ENCODE peak calls at places on chromosome 9, in four cellular contexts. X, U, M and C are unnamed samples. For H3K4me1 and H3K27me3, the result is how much of the 10 kb centered on the place peaks cover.

GRCh38 chr9:117779760-117780159 is 75.6 kb downstream of the TLR4 start:
- DNase-seq in X (no peak), M (no peak), U (peak), C (no peak)

GRCh38 chr9:78031271-78031825 is at the start of gene GNAQ:
- DNase-seq in X (peak), M (peak), U (no peak), C (peak)

GRCh38 chr9:101472891-101473290 is 37.3 kb upstream of the ALDOB start:
- DNase-seq in X (no peak), M (no peak), U (no peak), C (no peak)

GRCh38 chr9:127935765-127936221 is 1.9 kb downstream of the DPM2 start:
- DNase-seq in U (no peak), X (no peak), M (no peak), C (no peak)

GRCh38 chr9:115946530-115946929 is 207.1 kb upstream of the PAPPA start:
- DNase-seq in X (no peak), U (no peak), M (no peak), C (no peak)

GRCh38 chr9:89576404-89576824 is 28.4 kb upstream of the GADD45G start:
- DNase-seq in U (no peak), X (peak), M (no peak), C (no peak)

GRCh38 chr9:16442622-16443021 is 427.8 kb downstream of the BNC2 start:
- DNase-seq in M (no peak), U (no peak), X (peak), C (no peak)

GRCh38 chr9:33179298-33179697 is 12.2 kb upstream of the B4GALT1 start:
- DNase-seq in M (no peak), X (no peak), U (no peak), C (no peak)

GRCh38 chr9:15160673-15161072 is 146.3 kb downstream of the TTC39B start:
- DNase-seq in X (no peak), U (no peak), M (no peak), C (no peak)

GRCh38 chr9:95003694-95004451 is 277.4 kb downstream of the AOPEP start:
- DNase-seq in M (peak), X (peak), U (no peak), C (peak)

GRCh38 chr9:34701023-34701768 is 8.7 kb downstream of the CCL21 start:
- DNase-seq in X (peak), U (peak), M (peak), C (peak)

GRCh38 chr9:23543420-23543819 is 282.6 kb downstream of the ELAVL2 start:
- DNase-seq in X (no peak), U (no peak), M (no peak), C (no peak)

GRCh38 chr9:36034911-36035490 is 1.7 kb upstream of the RECK start:
- DNase-seq in M (no peak), U (no peak), X (no peak), C (no peak)

GRCh38 chr9:113614843-113615648 is 151.5 kb downstream of the RGS3 start:
- DNase-seq in M (peak), X (peak), U (no peak), C (no peak)

GRCh38 chr9:131677051-131677444 is 62.8 kb downstream of the RAPGEF1 start:
- DNase-seq in X (peak), U (no peak), M (no peak), C (no peak)

GRCh38 chr9:81833563-81834345 is 94.5 kb upstream of the SPATA31D4 start:
- DNase-seq in M (no peak), U (no peak), X (no peak), C (no peak)

GRCh38 chr9:34379334-34380033 is 2.8 kb upstream of the MYORG start:
- DNase-seq in M (peak), X (peak), U (peak), C (peak)

GRCh38 chr9:84975926-84976325 is 306.4 kb downstream of the NTRK2 start:
- DNase-seq in X (no peak), M (no peak), U (no peak), C (no peak)

GRCh38 chr9:20477940-20478620 is 144.2 kb downstream of the MLLT3 start:
- DNase-seq in M (no peak), X (no peak), U (no peak), C (no peak)

GRCh38 chr9:7145361-7146069 is 387.7 kb downstream of the KDM4C start:
- DNase-seq in X (no peak), U (no peak), M (no peak), C (no peak)

GRCh38 chr9:92965759-92966517 is 18.6 kb downstream of the FGD3 start:
- DNase-seq in U (no peak), M (no peak), X (no peak), C (no peak)

GRCh38 chr9:3200331-3200774 is 325.4 kb downstream of the RFX3 start:
- DNase-seq in X (no peak), U (no peak), M (no peak), C (no peak)

GRCh38 chr9:133417541-133418461 is at the start of gene REXO4:
- DNase-seq in X (peak), U (peak), M (peak), C (peak)

GRCh38 chr9:127921592-127922120 is 4.8 kb upstream of the ST6GALNAC4 start:
- DNase-seq in X (peak), M (peak), U (no peak), C (peak)

GRCh38 chr9:120478208-120478607 is 101.8 kb downstream of the CDK5RAP2 start:
- DNase-seq in X (peak), M (no peak), U (no peak), C (no peak)
- H3K4me3 ChIP-seq in X (no peak), M (no peak), U (no peak), C (no peak)

DNA sequence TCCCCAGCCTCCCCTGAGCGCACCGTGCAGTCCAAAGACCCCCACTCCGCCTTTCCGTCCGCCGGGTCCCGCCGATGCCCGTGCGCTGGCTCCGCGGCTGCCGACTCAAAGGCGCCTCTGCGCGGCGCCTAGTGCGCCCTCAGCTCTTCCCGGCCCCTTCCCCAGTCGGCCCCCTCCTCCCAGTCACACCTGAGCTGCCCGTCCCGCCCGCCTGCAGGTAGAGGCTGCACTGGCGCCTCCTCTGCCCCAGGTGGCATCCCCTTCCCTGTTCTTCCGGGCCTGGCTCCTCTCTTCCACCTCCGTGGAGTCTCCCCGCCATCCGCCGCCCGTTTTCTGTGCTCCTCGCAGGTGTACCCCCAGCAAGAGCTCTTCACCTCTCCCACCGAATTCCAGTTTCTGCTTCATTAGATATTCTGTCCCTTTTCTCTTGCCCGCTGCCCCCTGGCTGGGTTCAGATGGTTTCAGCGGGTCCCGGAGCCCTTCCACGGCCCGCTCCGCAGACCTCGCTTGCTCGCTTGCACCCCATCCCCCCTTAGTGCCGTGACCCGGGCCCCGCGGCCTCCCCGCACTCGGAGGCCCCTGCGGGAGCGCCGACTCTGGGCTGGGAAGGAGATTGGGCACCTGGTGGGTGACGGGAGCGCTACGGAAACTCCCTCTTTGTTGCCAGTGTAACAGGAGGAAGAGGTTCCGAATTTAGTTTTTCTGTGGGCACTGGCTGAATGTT is 707 bp downstream of the SLC44A1 start:
- DNase-seq in M (peak), X (peak), U (no peak), C (peak)
- H3K4me1 ChIP-seq in M (under half), X (half or more), U (under half), C (under half)

GRCh38 chr9:111076519-111076918 is 38.2 kb upstream of the LPAR1 start:
- DNase-seq in U (no peak), X (no peak), M (no peak), C (no peak)
- H3K27me3 ChIP-seq in U (under half), X (under half), M (under half), C (under half)

GRCh38 chr9:130433947-130434262 is 10.9 kb upstream of the ASS1 start:
- DNase-seq in X (no peak), U (no peak), M (no peak), C (no peak)

GRCh38 chr9:130432362-130432761 is 12.4 kb upstream of the ASS1 start:
- DNase-seq in M (no peak), X (no peak), U (no peak), C (no peak)

GRCh38 chr9:130431536-130432303 is 13.0 kb upstream of the ASS1 start:
- DNase-seq in X (no peak), U (no peak), M (no peak), C (no peak)

GRCh38 chr9:130432796-130433167 is 12.0 kb upstream of the ASS1 start:
- DNase-seq in X (no peak), U (no peak), M (no peak), C (no peak)

GRCh38 chr9:130433168-130433946 is 11.4 kb upstream of the ASS1 start:
- DNase-seq in U (no peak), M (peak), X (peak), C (no peak)
- H3K4me3 ChIP-seq in U (peak), M (no peak), X (peak), C (no peak)

GRCh38 chr9:38015267-38015666 is 53.8 kb downstream of the SHB start:
- DNase-seq in U (no peak), X (no peak), M (no peak), C (no peak)
- H3K4me1 ChIP-seq in U (under half), X (under half), M (under half), C (under half)

DNA sequence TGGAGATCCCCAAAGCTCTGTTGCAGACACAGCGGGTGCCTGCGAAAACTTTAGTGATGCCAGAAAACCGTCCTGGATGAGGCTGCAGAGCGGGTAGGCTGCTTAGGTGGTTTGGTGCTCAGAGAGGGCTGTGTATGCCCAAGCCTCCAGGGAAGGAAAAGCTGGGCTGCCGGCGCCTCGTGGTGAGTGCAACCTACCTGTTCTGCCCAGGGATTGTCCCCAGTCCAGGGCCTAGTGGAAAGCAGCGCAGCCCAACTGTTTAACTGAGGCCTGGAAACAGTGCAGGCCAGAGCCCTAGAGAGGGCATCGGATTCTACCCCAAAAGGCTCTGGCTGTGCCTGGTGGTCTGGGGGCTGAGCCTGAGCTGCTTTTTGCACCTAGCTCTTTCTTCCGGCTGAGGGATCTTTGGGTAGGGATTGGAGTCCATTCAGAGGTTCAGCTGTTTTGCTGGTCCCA is 2.8 kb downstream of the LMX1B start:
- DNase-seq in M (no peak), X (no peak), U (no peak), C (no peak)
- H3K27me3 ChIP-seq in M (under half), X (half or more), U (half or more), C (under half)

GRCh38 chr9:137243626-137244485 is 2.8 kb downstream of the TUBB4B start:
- DNase-seq in U (no peak), X (no peak), M (peak), C (no peak)
- H3K4me3 ChIP-seq in U (no peak), X (no peak), M (no peak), C (no peak)

GRCh38 chr9:14062449-14063187 is 251.3 kb downstream of the NFIB start:
- DNase-seq in X (peak), M (no peak), U (no peak), C (no peak)

GRCh38 chr9:14066815-14067214 is 247.1 kb downstream of the NFIB start:
- DNase-seq in U (no peak), X (no peak), M (no peak), C (no peak)

GRCh38 chr9:14066032-14066431 is 247.9 kb downstream of the NFIB start:
- DNase-seq in U (no peak), M (no peak), X (no peak), C (no peak)

GRCh38 chr9:14061921-14062320 is 252.0 kb downstream of the NFIB start:
- DNase-seq in U (no peak), X (no peak), M (no peak), C (no peak)

DNA sequence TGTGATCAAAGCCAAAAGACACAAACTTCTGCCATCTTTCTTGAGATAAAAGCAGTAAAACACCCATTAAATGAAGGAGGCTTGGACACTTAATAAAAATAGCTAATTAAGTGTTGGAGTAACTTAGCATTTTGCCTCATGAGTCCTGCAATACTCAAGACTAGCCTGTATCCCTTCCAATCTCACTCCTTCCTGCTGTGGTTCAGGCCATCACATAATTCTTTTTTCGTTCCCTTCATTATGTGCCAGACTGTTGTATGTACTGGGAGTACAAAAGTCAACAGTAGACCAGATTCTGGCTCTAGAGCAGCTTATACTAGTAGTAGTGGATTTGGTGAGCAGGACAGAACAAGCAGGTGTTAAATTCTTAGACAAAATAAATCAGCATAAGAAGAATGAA is 250.1 kb downstream of the NFIB start:
- DNase-seq in M (no peak), X (no peak), U (no peak), C (no peak)
- H3K4me1 ChIP-seq in M (under half), X (under half), U (under half), C (under half)

DNA sequence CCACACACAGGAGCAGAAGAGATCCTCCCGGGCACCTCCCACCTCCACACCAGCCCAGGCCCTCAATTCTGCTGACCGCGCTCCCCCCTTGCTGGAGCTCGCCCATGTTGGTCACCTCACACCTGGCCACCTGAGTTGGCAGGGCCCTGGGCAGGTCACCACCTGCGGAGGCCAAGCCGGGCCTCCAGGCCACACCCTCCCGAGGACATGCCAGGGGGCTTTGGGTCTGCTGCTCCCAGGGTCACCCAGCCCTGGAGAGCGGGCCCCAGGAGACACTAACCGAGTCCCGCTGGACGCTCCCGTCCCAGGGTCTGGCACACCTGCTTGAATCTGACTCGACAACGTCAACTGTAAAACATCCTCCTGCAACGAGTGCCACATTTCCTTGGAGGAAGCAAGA is 2.1 kb downstream of the SOHLH1 start:
- DNase-seq in M (no peak), U (no peak), X (no peak), C (no peak)
- H3K27me3 ChIP-seq in M (under half), U (under half), X (under half), C (under half)